ENCODE peak calls at places on chromosomes 3 and 15, in four cellular contexts. One of them, this sample, is unnamed.

GRCh38 chr15:68228143-68228970 is 1.2 kb downstream of the CLN6 start:
- DNase-seq in H1: no peak
- DNase-seq in A549: peak
- DNase-seq in HepG2: no peak
- DNase-seq in this sample: peak

GRCh38 chr3:98763076-98763475 is at the start of gene ST3GAL6:
- DNase-seq in HepG2: no peak
- DNase-seq in A549: no peak
- DNase-seq in H1: no peak
- DNase-seq in this sample: no peak

GRCh38 chr15:98891301-98891700 is 116.3 kb downstream of the PGPEP1L start:
- DNase-seq in HepG2: no peak
- DNase-seq in H1: no peak
- DNase-seq in A549: no peak
- DNase-seq in this sample: no peak

GRCh38 chr15:75234191-75234810 is 23.8 kb upstream of the GOLGA6C start:
- DNase-seq in H1: no peak
- DNase-seq in A549: no peak
- DNase-seq in HepG2: no peak
- DNase-seq in this sample: no peak

GRCh38 chr15:63876085-63876662 is 42.4 kb upstream of the HERC1 start:
- DNase-seq in A549: no peak
- DNase-seq in H1: no peak
- DNase-seq in HepG2: no peak
- DNase-seq in this sample: no peak

GRCh38 chr3:170471149-170471548 is 52.5 kb downstream of the CLDN11 start:
- DNase-seq in HepG2: no peak
- DNase-seq in H1: no peak
- DNase-seq in A549: no peak
- DNase-seq in this sample: no peak

GRCh38 chr15:60152386-60152785 is 148.3 kb downstream of the FOXB1 start:
- DNase-seq in A549: no peak
- DNase-seq in HepG2: no peak
- DNase-seq in H1: no peak
- DNase-seq in this sample: no peak

GRCh38 chr15:66986951-66987350 is 78.5 kb upstream of the SMAD3 start:
- DNase-seq in H1: no peak
- DNase-seq in A549: no peak
- DNase-seq in HepG2: no peak
- DNase-seq in this sample: no peak

GRCh38 chr3:117788086-117788485 is 1078.5 kb downstream of the TUSC7 start:
- DNase-seq in HepG2: no peak
- DNase-seq in A549: peak
- DNase-seq in H1: no peak
- DNase-seq in this sample: no peak

GRCh38 chr15:40927497-40928346 is 1.4 kb upstream of the DLL4 start:
- DNase-seq in H1: no peak
- DNase-seq in A549: no peak
- DNase-seq in HepG2: no peak
- DNase-seq in this sample: peak

GRCh38 chr15:80160570-80161156 is 7.9 kb downstream of the FAH start:
- DNase-seq in HepG2: peak
- DNase-seq in H1: no peak
- DNase-seq in A549: peak
- DNase-seq in this sample: peak

GRCh38 chr15:91655891-91656290 is 197.6 kb upstream of the SLCO3A1 start:
- DNase-seq in HepG2: no peak
- DNase-seq in H1: no peak
- DNase-seq in A549: no peak
- DNase-seq in this sample: no peak

GRCh38 chr3:129908417-129908816 is 14.9 kb upstream of the TMCC1 start:
- DNase-seq in HepG2: peak
- DNase-seq in H1: no peak
- DNase-seq in A549: peak
- DNase-seq in this sample: no peak

GRCh38 chr15:68330461-68330860 is 52.9 kb downstream of the FEM1B start:
- DNase-seq in A549: no peak
- DNase-seq in HepG2: no peak
- DNase-seq in H1: no peak
- DNase-seq in this sample: no peak

GRCh38 chr3:126851934-126852333 is 131.0 kb upstream of the PLXNA1 start:
- DNase-seq in H1: no peak
- DNase-seq in HepG2: peak
- DNase-seq in A549: no peak
- DNase-seq in this sample: no peak

GRCh38 chr3:128068156-128068620 is 16.0 kb downstream of the SEC61A1 start:
- DNase-seq in HepG2: peak
- DNase-seq in A549: peak
- DNase-seq in H1: no peak
- DNase-seq in this sample: peak

DNA sequence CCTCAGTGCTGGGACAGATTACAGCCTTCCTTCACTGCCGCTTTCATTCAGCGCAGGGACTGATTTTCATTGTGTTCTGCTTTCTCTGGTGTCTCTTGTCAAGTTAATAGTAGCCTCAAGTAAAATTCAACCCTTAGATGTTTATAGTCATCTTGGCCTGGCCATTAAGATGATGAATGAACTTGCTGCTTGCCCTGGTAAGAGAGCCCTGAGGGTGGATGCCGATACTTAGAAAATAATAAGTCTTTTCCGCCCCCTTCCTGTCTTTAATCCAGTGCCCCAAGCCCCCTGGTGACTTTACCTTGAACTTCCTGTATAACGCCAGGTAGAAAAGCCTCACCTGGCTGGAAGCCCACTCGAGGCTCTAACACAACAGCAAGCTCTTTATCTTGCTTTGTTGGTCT is 167.9 kb upstream of the CTDSPL start:
- DNase-seq in H1: no peak
- DNase-seq in HepG2: no peak
- DNase-seq in A549: no peak
- DNase-seq in this sample: no peak
- TF ChIP-seq JUN in H1: no peak
- TF ChIP-seq JUN in HepG2: no peak
- TF ChIP-seq JUN in A549: no peak
- TF ChIP-seq JUN in this sample: no peak

GRCh38 chr3:108475220-108475782 is 35.1 kb downstream of the MYH15 start:
- DNase-seq in HepG2: no peak
- DNase-seq in H1: no peak
- DNase-seq in A549: no peak
- DNase-seq in this sample: no peak
- TF ChIP-seq RAD21 in HepG2: no peak
- TF ChIP-seq RAD21 in H1: no peak
- TF ChIP-seq RAD21 in A549: no peak
- TF ChIP-seq RAD21 in this sample: no peak

GRCh38 chr15:83098079-83098478 is 9.4 kb upstream of the TM6SF1 start:
- DNase-seq in A549: no peak
- DNase-seq in H1: no peak
- DNase-seq in HepG2: no peak
- DNase-seq in this sample: no peak

GRCh38 chr15:83100072-83100646 is 7.3 kb upstream of the TM6SF1 start:
- DNase-seq in H1: no peak
- DNase-seq in A549: no peak
- DNase-seq in HepG2: no peak
- DNase-seq in this sample: no peak

GRCh38 chr15:83094592-83094991 is 12.9 kb upstream of the TM6SF1 start:
- DNase-seq in H1: no peak
- DNase-seq in HepG2: no peak
- DNase-seq in A549: no peak
- DNase-seq in this sample: no peak

DNA sequence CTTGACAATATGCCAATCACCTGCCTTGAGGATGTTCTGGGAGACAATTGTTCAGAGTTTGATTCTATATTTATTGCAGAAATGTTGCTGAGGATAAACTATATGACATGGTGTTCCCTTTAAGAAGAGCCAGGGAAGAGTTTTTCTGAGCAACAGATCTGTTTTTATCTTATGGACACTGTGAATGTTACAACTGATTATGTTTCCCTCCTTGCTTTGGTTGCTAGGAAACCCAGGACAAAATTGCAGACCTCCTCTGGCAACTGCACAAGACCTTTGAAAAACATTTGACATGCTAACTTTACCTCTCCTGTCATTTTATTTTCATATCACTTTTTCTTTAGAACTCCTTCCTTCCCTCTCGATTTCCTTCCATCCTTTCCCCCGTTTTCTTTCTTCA is 8.2 kb upstream of the TM6SF1 start:
- DNase-seq in HepG2: no peak
- DNase-seq in A549: no peak
- DNase-seq in H1: no peak
- DNase-seq in this sample: peak
- TF ChIP-seq JUN in HepG2: no peak
- TF ChIP-seq JUN in A549: no peak
- TF ChIP-seq JUN in H1: no peak
- TF ChIP-seq JUN in this sample: no peak

GRCh38 chr3:184949570-184949969 is 137.6 kb downstream of the VPS8 start:
- DNase-seq in H1: no peak
- DNase-seq in HepG2: no peak
- DNase-seq in A549: no peak
- DNase-seq in this sample: no peak

GRCh38 chr3:184944221-184944620 is 132.3 kb downstream of the VPS8 start:
- DNase-seq in HepG2: no peak
- DNase-seq in H1: no peak
- DNase-seq in A549: no peak
- DNase-seq in this sample: no peak

GRCh38 chr3:184946922-184947321 is 135.0 kb downstream of the VPS8 start:
- DNase-seq in H1: no peak
- DNase-seq in A549: no peak
- DNase-seq in HepG2: no peak
- DNase-seq in this sample: no peak

GRCh38 chr3:184942735-184943134 is 130.8 kb downstream of the VPS8 start:
- DNase-seq in A549: no peak
- DNase-seq in HepG2: no peak
- DNase-seq in H1: no peak
- DNase-seq in this sample: no peak

DNA sequence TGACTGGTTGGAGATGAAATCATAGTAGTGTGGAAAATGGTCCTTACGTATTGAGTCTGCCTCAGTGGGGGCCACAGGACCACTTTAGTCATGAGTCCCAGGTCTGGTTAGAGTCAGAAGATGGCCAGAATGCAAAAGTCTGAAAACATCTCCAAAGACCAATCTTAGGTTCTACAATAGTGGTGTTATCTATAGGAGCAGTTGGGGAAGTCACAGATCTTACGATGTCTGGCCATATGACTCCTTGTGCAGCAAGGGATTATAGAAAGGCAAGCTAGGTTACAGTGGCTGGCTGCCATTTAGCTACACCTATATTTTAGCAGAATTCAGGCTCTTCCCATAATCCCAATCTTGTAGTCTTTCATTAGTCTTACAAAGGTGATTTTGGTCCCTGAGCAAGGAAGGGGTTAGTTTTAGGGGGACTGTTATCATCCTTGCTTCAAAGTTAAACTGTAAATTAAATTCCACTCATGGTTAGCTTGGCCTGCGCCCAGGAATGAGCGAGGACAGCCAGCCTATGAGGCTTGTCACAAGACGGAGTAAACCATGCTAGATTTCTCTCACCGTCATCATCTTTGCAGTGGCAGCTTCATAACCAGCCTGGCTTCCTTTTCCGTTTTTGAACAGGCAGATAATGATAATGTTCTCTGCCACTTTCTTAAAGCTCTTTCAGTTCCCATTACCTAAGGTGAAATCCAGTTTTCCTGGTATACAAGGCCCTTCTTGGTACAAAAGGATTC is 134.1 kb downstream of the VPS8 start:
- DNase-seq in A549: no peak
- DNase-seq in H1: no peak
- DNase-seq in HepG2: no peak
- DNase-seq in this sample: no peak
- TF ChIP-seq RAD21 in A549: no peak
- TF ChIP-seq RAD21 in H1: no peak
- TF ChIP-seq RAD21 in HepG2: no peak
- TF ChIP-seq RAD21 in this sample: no peak

DNA sequence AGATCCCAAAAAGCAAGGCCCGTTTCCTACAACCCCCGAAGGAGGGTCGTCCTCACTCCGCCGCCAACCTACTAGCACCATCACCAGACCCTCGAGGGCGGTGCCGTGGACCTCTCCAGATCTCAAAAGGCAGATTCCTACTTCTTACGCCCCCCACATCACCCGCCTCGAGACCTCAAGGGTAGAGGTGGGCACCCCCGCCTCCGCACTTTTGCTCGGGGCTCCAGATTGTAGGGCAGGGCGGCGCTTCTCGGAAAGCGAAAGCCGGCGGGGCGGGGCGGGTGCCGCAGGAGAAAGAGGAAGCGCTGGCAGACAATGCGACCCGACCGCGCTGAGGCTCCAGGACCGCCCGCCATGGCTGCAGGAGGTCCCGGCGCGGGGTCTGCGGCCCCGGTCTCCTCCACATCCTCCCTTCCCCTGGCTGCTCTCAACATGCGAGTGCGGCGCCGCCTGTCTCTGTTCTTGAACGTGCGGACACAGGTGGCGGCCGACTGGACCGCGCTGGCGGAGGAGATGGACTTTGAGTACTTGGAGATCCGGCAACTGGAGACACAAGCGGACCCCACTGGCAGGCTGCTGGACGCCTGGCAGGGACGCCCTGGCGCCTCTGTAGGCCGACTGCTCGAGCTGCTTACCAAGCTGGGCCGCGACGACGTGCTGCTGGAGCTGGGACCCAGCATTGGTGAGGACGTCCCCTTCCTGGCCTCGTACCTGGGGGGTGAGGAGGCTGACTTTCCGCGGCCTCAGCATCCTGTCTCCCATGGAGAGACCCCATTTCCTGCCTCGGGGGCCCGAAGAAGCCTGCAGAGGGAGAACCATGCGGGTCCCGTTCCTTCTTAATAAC is at the start of gene MYD88:
- DNase-seq in H1: no peak
- DNase-seq in A549: peak
- DNase-seq in HepG2: peak
- DNase-seq in this sample: peak
- TF ChIP-seq JUN in H1: no peak
- TF ChIP-seq JUN in A549: no peak
- TF ChIP-seq JUN in HepG2: no peak
- TF ChIP-seq JUN in this sample: no peak

DNA sequence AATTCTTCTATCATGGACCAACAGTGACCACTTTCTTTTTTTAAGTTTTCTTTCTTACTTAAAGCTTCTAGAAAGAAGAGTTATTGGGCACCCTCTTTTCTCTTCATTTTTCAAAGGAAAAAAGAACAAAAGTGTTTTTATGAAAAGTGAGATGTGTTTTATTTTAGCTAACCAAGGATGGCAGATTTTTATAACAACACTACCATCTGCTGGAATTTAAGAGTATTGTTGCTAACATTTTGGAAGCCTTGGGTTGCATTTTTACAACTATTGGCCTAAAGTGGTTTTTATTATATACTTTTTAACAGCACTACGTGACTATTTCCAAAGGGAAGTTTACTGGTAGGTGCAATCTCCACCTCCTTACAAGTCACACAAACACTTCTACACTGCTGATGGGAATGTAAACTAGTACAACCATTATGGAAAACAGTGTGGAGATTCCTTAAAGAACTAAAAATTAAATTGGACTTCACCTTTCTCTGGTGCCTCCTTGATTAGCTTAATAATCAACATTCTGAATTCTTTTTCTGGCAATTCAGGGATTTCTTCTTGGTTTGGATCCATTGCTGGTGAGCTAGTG is 237.7 kb upstream of the AGTR1 start:
- DNase-seq in HepG2: no peak
- DNase-seq in A549: peak
- DNase-seq in H1: no peak
- DNase-seq in this sample: peak
- TF ChIP-seq RAD21 in HepG2: peak
- TF ChIP-seq RAD21 in A549: peak
- TF ChIP-seq RAD21 in H1: peak
- TF ChIP-seq RAD21 in this sample: peak

This sample was measured in K562.